ENCODE peak calls at places on chromosomes 4 and X, in ten cellular contexts. K, F, O, Y, D, G, H, A, Q and L are unnamed samples.

GRCh38 chrX:128805236-128805635 is 718.1 kb downstream of the SMARCA1 start:
- DNase-seq in K (no peak), F (no peak), O (no peak), Y (no peak), D (no peak), G (no peak), H (no peak), A (no peak), Q (no peak), L (no peak)

GRCh38 chrX:119391279-119391678 is 7.9 kb upstream of the SLC25A43 start:
- DNase-seq in K (no peak), F (peak), O (no peak), Y (peak), D (no peak), G (no peak), H (no peak), A (no peak), Q (peak), L (no peak)

GRCh38 chrX:110964761-110965160 is 131.2 kb upstream of the PAK3 start:
- DNase-seq in K (no peak), F (no peak), O (no peak), Y (no peak), D (no peak), G (peak), H (no peak), A (no peak), Q (no peak), L (no peak)

GRCh38 chrX:39855748-39856129 is 242.0 kb downstream of the BCOR start:
- DNase-seq in K (peak), F (peak), O (no peak), Y (peak), D (peak), G (peak), H (no peak), A (peak), Q (peak), L (no peak)

GRCh38 chr4:183408791-183409190 is 35.6 kb upstream of the CDKN2AIP start:
- DNase-seq in K (no peak), F (no peak), O (no peak), Y (no peak), D (no peak), G (no peak), H (peak), A (no peak), Q (no peak), L (no peak)

GRCh38 chrX:46582964-46583363 is 9.4 kb downstream of the CHST7 start:
- DNase-seq in K (no peak), F (peak), O (no peak), Y (peak), D (no peak), G (peak), H (peak), A (no peak), Q (no peak), L (no peak)

GRCh38 chrX:110204986-110205385 is 112.9 kb downstream of the AMMECR1 start:
- DNase-seq in K (no peak), F (peak), O (no peak), Y (peak), D (no peak), G (no peak), H (no peak), A (no peak), Q (no peak), L (no peak)

GRCh38 chrX:19515615-19516105 is 352 bp upstream of the MAP3K15 start:
- DNase-seq in K (no peak), F (no peak), O (no peak), Y (no peak), D (no peak), G (no peak), H (no peak), A (no peak), Q (no peak), L (no peak)

GRCh38 chr4:151540728-151541437 is 131.9 kb downstream of the FHIP1A start:
- DNase-seq in K (no peak), F (peak), O (no peak), Y (peak), D (no peak), G (no peak), H (peak), A (no peak), Q (no peak), L (no peak)

GRCh38 chrX:132710756-132711155 is 221.9 kb upstream of the MBNL3 start:
- DNase-seq in K (no peak), F (no peak), O (no peak), Y (no peak), D (no peak), G (no peak), H (no peak), A (no peak), Q (no peak), L (no peak)

GRCh38 chr4:26124753-26125236 is 196.0 kb upstream of the RBPJ start:
- DNase-seq in K (no peak), F (no peak), O (no peak), Y (peak), D (no peak), G (no peak), H (no peak), A (no peak), Q (no peak), L (no peak)

GRCh38 chr4:26077840-26078239 is 163.8 kb downstream of the SMIM20 start:
- DNase-seq in K (no peak), F (no peak), O (no peak), Y (no peak), D (no peak), G (no peak), H (no peak), A (no peak), Q (no peak), L (no peak)

GRCh38 chr4:12595986-12596385 is 888.2 kb downstream of the RAB28 start:
- DNase-seq in K (no peak), F (no peak), O (no peak), Y (no peak), D (no peak), G (no peak), H (no peak), A (no peak), Q (no peak), L (no peak)

GRCh38 chrX:22135171-22135711 is 103.1 kb downstream of the PHEX start:
- DNase-seq in K (no peak), F (peak), O (no peak), Y (peak), D (no peak), G (no peak), H (peak), A (no peak), Q (no peak), L (peak)

GRCh38 chr4:80362578-80363181 is 27.1 kb downstream of the CFAP299 start:
- DNase-seq in K (peak), F (peak), O (no peak), Y (peak), D (no peak), G (peak), H (no peak), A (peak), Q (peak), L (peak)

GRCh38 chr4:148355442-148356123 is 86.6 kb downstream of the NR3C2 start:
- DNase-seq in K (no peak), F (no peak), O (no peak), Y (no peak), D (no peak), G (no peak), H (no peak), A (no peak), Q (no peak), L (no peak)

GRCh38 chr4:25860586-25861421 is 2.0 kb downstream of the SEL1L3 start:
- DNase-seq in K (no peak), F (no peak), O (no peak), Y (no peak), D (peak), G (no peak), H (no peak), A (no peak), Q (no peak), L (no peak)

GRCh38 chr4:107740381-107740780 is 20.3 kb upstream of the PAPSS1 start:
- DNase-seq in K (no peak), F (peak), O (no peak), Y (no peak), D (no peak), G (no peak), H (no peak), A (no peak), Q (no peak), L (no peak)

GRCh38 chr4:151808120-151808529 is 47.3 kb upstream of the GATB start:
- DNase-seq in K (no peak), F (peak), O (no peak), Y (peak), D (no peak), G (no peak), H (no peak), A (no peak), Q (no peak), L (no peak)